ENCODE peak calls at places on chromosomes 1 and 21, in seven cellular contexts. O is H1, P is HepG2, E is GM12878, W is K562, R is HCT116, I is SK-N-SH. S is an unnamed sample.

GRCh38 chr21:41958886-41959563 is 5.2 kb upstream of the C2CD2 start:
- DNase-seq in O (no peak), P (no peak), E (no peak), W (no peak), R (no peak), I (no peak), S (peak)

GRCh38 chr1:201970334-201971159 is 11.9 kb upstream of the RNPEP start:
- DNase-seq in O (no peak), P (no peak), E (no peak), W (no peak), R (no peak), I (peak), S (no peak)

GRCh38 chr1:115491303-115492018 is 150.3 kb upstream of the VANGL1 start:
- DNase-seq in O (no peak), P (no peak), E (no peak), W (no peak), R (no peak), I (no peak), S (no peak)

GRCh38 chr1:39663559-39663958 is 8.3 kb downstream of the NT5C1A start:
- DNase-seq in O (no peak), P (no peak), E (no peak), W (peak), R (no peak), I (peak), S (no peak)

GRCh38 chr1:185260611-185261010 is 56.4 kb downstream of the IVNS1ABP start:
- DNase-seq in O (no peak), P (no peak), E (no peak), W (no peak), R (no peak), I (no peak), S (no peak)

GRCh38 chr21:27220416-27220815 is 253.5 kb upstream of the ADAMTS5 start:
- DNase-seq in O (no peak), P (no peak), E (no peak), W (no peak), R (no peak), I (no peak), S (no peak)

GRCh38 chr1:3905953-3906671 is 6.0 kb upstream of the C1orf174 start:
- DNase-seq in O (no peak), P (no peak), E (no peak), W (peak), R (no peak), I (no peak), S (no peak)

GRCh38 chr1:88973520-88974137 is 18.8 kb downstream of the KYAT3 start:
- DNase-seq in O (no peak), P (peak), E (no peak), W (peak), R (peak), I (no peak), S (no peak)

GRCh38 chr1:200973937-200974657 is 49.4 kb downstream of the KIF21B start:
- DNase-seq in O (no peak), P (no peak), E (no peak), W (no peak), R (no peak), I (no peak), S (no peak)

GRCh38 chr21:44510109-44510507 is 29.9 kb downstream of the KRTAP10-1 start:
- DNase-seq in O (no peak), P (no peak), E (no peak), W (no peak), R (no peak), I (no peak), S (no peak)

GRCh38 chr1:156402621-156403020 is 33.6 kb downstream of the RHBG start:
- DNase-seq in O (no peak), P (no peak), E (no peak), W (no peak), R (no peak), I (no peak), S (no peak)

GRCh38 chr1:79197421-79197820 is 190.9 kb upstream of the ADGRL4 start:
- DNase-seq in O (no peak), P (no peak), E (no peak), W (no peak), R (peak), I (peak), S (peak)

GRCh38 chr1:37476460-37477197 is 2.2 kb downstream of the ZC3H12A start:
- DNase-seq in O (no peak), P (peak), E (no peak), W (no peak), R (no peak), I (no peak), S (no peak)

GRCh38 chr1:184387871-184388670 is 1.2 kb downstream of the C1orf21 start:
- DNase-seq in O (no peak), P (no peak), E (no peak), W (no peak), R (no peak), I (peak), S (no peak)

GRCh38 chr21:45029298-45029967 is 44.9 kb upstream of the ADARB1 start:
- DNase-seq in O (no peak), P (peak), E (no peak), W (no peak), R (no peak), I (peak), S (no peak)

GRCh38 chr1:208988811-208989222 is 594.7 kb upstream of the CAMK1G start:
- DNase-seq in O (no peak), P (no peak), E (peak), W (no peak), R (no peak), I (peak), S (peak)

GRCh38 chr1:232917053-232917452 is 33.4 kb upstream of the NTPCR start:
- DNase-seq in O (no peak), P (no peak), E (no peak), W (no peak), R (no peak), I (no peak), S (no peak)

GRCh38 chr1:152185544-152186391 is 26.7 kb upstream of the RPTN start:
- DNase-seq in O (no peak), P (peak), E (no peak), W (peak), R (peak), I (peak), S (peak)

GRCh38 chr1:113363935-113364334 is 26.4 kb upstream of the MAGI3 start:
- DNase-seq in O (no peak), P (no peak), E (no peak), W (no peak), R (no peak), I (peak), S (no peak)

GRCh38 chr21:34205811-34206635 is 132.6 kb downstream of the MRPS6 start:
- DNase-seq in O (no peak), P (no peak), E (peak), W (no peak), R (no peak), I (no peak), S (no peak)

GRCh38 chr1:213976665-213977485 is 10.9 kb upstream of the PROX1 start:
- DNase-seq in O (no peak), P (peak), E (no peak), W (no peak), R (no peak), I (no peak), S (no peak)
- TF ChIP-seq JUND in O (no peak), P (no peak), E (no peak), W (no peak), R (no peak), I (no peak), S (no peak)

GRCh38 chr1:234408757-234409156 is 35.5 kb downstream of the COA6 start:
- DNase-seq in O (no peak), P (no peak), E (no peak), W (no peak), R (no peak), I (no peak), S (no peak)
- TF ChIP-seq JUND in O (no peak), P (no peak), E (no peak), W (no peak), R (no peak), I (no peak), S (no peak)

DNA sequence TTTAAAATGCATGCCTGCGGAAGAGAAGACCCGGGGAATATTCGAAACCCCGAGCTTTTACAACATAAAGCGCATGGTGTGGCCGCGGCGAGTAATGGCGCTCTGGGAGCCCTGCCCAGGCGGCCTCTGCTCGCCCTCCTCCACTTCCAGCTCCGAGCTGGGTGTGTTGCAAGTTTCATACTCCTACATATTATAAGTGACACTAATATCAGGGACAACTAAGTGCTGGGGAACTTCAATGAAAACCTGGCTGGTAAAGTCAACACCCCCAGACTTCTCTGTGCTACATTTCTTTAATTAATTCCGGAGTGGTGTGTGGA is 11.8 kb downstream of the SIM2 start:
- DNase-seq in O (no peak), P (no peak), E (no peak), W (peak), R (no peak), I (peak), S (no peak)
- TF ChIP-seq JUND in O (no peak), P (no peak), E (no peak), W (no peak), R (no peak), I (no peak), S (no peak)

GRCh38 chr1:241225741-241226140 is 131.3 kb downstream of the RGS7 start:
- DNase-seq in O (no peak), P (no peak), E (no peak), W (no peak), R (no peak), I (no peak), S (no peak)
- TF ChIP-seq JUND in O (no peak), P (no peak), E (no peak), W (no peak), R (no peak), I (no peak), S (no peak)

GRCh38 chr21:16426936-16427335 is 697.2 kb downstream of the USP25 start:
- DNase-seq in O (no peak), P (no peak), E (no peak), W (no peak), R (no peak), I (no peak), S (no peak)

GRCh38 chr21:16422702-16423101 is 692.9 kb downstream of the USP25 start:
- DNase-seq in O (no peak), P (no peak), E (no peak), W (no peak), R (no peak), I (no peak), S (no peak)

GRCh38 chr21:16424331-16424749 is 694.6 kb downstream of the USP25 start:
- DNase-seq in O (no peak), P (no peak), E (no peak), W (no peak), R (no peak), I (peak), S (no peak)

GRCh38 chr21:16425297-16425696 is 695.5 kb downstream of the USP25 start:
- DNase-seq in O (no peak), P (no peak), E (no peak), W (no peak), R (no peak), I (no peak), S (no peak)

DNA sequence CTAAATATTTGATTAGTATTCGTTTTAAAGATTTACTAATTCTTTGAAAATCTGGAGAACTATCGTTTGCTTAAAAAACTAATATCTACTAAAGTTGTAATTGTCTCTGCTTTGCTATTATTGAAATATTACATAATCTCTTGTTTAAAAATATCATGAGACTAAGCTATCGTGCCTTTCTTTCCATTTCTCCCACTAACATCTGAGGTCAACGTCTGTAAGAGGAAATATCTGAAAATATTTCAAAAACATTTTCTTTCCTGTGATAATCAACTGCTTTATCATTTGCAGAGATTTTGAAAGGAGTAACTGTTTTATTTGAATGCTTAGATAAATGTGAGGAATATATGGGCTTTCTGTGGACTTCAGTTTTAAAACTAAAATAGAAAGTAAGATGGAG is 694.1 kb downstream of the USP25 start:
- DNase-seq in O (no peak), P (no peak), E (no peak), W (no peak), R (no peak), I (no peak), S (no peak)
- TF ChIP-seq JUND in O (no peak), P (no peak), E (no peak), W (no peak), R (no peak), I (no peak), S (no peak)

GRCh38 chr1:109979489-109980091 is 5.0 kb upstream of the AHCYL1 start:
- DNase-seq in O (no peak), P (no peak), E (no peak), W (peak), R (no peak), I (no peak), S (no peak)
- TF ChIP-seq JUND in O (no peak), P (no peak), E (no peak), W (peak), R (no peak), I (no peak), S (no peak)

DNA sequence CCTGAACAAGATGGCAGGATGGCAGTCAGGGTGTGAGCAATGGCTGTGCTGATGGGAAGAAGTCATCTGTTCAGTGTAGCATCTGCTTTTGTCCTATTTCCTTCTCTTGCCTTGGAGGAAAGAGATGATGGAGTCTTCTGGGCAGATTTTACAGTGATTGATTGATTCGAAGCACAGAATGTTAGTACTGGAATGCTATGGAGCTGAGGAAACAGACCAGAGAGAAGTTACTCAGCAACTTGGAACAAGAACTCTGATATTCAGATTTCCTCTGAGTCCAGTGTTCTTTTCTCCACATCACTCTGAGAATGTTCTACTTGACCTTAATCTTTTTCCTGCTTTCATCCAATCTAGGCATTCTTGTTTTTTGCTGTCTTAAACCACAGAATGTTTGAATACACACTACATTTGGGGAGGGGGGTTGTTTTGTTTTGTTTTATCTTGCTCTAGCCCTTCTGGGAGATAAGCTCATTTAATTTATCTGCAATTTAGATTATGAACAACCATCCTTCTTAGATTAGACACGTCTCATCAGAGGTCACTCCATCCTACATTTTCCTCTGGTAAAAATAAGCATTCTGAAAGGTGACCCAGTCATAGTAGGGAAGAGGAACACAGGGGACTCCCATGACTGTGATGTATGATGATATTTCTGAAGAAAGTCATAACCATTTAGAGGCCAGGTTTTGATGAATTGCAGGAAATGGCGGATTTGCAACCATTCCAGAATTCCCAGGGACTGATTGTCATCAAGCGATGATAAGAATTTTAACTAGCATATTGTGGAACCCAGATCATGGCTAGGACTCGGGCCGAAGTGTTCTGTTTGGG is 286.3 kb downstream of the HLX start:
- DNase-seq in O (no peak), P (no peak), E (no peak), W (no peak), R (no peak), I (peak), S (no peak)
- TF ChIP-seq JUND in O (no peak), P (no peak), E (no peak), W (no peak), R (no peak), I (peak), S (no peak)

S was measured in T47D.